ENCODE peak calls at places on chromosome 2, in eight cellular contexts. R is kidney, K is fibroblast of pulmonary artery, A is HFFc6, B is progenitor cell of endocrine pancreas, O is IMR-90, D is fibroblast of mammary gland, C is esophagus squamous epithelium. H is an unnamed sample.

GRCh38 chr2:63049291-63050185 is 1.1 kb upstream of the OTX1 start:
- DNase-seq in R (no peak), K (peak), A (no peak), B (no peak), O (peak), D (peak), C (no peak), H (no peak)

GRCh38 chr2:129731925-129732629 is 247.4 kb upstream of the RAB6C start:
- DNase-seq in R (no peak), K (no peak), A (no peak), B (no peak), O (no peak), D (no peak), C (no peak), H (no peak)

GRCh38 chr2:160253440-160254296 is 53.6 kb upstream of the ITGB6 start:
- DNase-seq in R (no peak), K (no peak), A (no peak), B (no peak), O (peak), D (no peak), C (no peak), H (no peak)

GRCh38 chr2:171670655-171671054 is 16.6 kb upstream of the DYNC1I2 start:
- DNase-seq in R (no peak), K (peak), A (no peak), B (no peak), O (peak), D (no peak), C (no peak), H (no peak)

GRCh38 chr2:10285578-10286198 is 17.0 kb upstream of the HPCAL1 start:
- DNase-seq in R (peak), K (peak), A (peak), B (no peak), O (peak), D (peak), C (no peak), H (no peak)

GRCh38 chr2:1769703-1770422 is 25.5 kb upstream of the PXDN start:
- DNase-seq in R (peak), K (peak), A (peak), B (peak), O (peak), D (peak), C (no peak), H (peak)

GRCh38 chr2:216617159-216617815 is 15.9 kb upstream of the IGFBP2 start:
- DNase-seq in R (no peak), K (no peak), A (no peak), B (no peak), O (no peak), D (no peak), C (no peak), H (no peak)

GRCh38 chr2:152050345-152050744 is 48.5 kb downstream of the CACNB4 start:
- DNase-seq in R (no peak), K (no peak), A (no peak), B (no peak), O (no peak), D (no peak), C (no peak), H (no peak)

GRCh38 chr2:233464531-233465240 is 101.9 kb downstream of the USP40 start:
- DNase-seq in R (peak), K (no peak), A (no peak), B (no peak), O (no peak), D (no peak), C (no peak), H (no peak)

GRCh38 chr2:131104487-131105155 is 515 bp upstream of the PLEKHB2 start:
- DNase-seq in R (peak), K (peak), A (peak), B (no peak), O (peak), D (peak), C (no peak), H (peak)

GRCh38 chr2:180175736-180176135 is 168.6 kb upstream of the CWC22 start:
- DNase-seq in R (no peak), K (no peak), A (no peak), B (no peak), O (no peak), D (no peak), C (no peak), H (no peak)

GRCh38 chr2:120982598-120982997 is 246.9 kb downstream of the GLI2 start:
- DNase-seq in R (no peak), K (no peak), A (no peak), B (no peak), O (no peak), D (no peak), C (no peak), H (no peak)

GRCh38 chr2:46841621-46842020 is 74.0 kb downstream of the MCFD2 start:
- DNase-seq in R (peak), K (no peak), A (no peak), B (no peak), O (no peak), D (no peak), C (no peak), H (no peak)

GRCh38 chr2:14903709-14904374 is 271.3 kb downstream of the LRATD1 start:
- DNase-seq in R (no peak), K (no peak), A (no peak), B (peak), O (no peak), D (peak), C (no peak), H (peak)

GRCh38 chr2:14905571-14905970 is 273.1 kb downstream of the LRATD1 start:
- DNase-seq in R (no peak), K (no peak), A (no peak), B (no peak), O (no peak), D (no peak), C (no peak), H (no peak)

GRCh38 chr2:14910659-14911058 is 278.1 kb downstream of the LRATD1 start:
- DNase-seq in R (no peak), K (no peak), A (no peak), B (no peak), O (no peak), D (no peak), C (no peak), H (no peak)

GRCh38 chr2:14909795-14910194 is 277.3 kb downstream of the LRATD1 start:
- DNase-seq in R (no peak), K (no peak), A (no peak), B (no peak), O (no peak), D (peak), C (no peak), H (no peak)

DNA sequence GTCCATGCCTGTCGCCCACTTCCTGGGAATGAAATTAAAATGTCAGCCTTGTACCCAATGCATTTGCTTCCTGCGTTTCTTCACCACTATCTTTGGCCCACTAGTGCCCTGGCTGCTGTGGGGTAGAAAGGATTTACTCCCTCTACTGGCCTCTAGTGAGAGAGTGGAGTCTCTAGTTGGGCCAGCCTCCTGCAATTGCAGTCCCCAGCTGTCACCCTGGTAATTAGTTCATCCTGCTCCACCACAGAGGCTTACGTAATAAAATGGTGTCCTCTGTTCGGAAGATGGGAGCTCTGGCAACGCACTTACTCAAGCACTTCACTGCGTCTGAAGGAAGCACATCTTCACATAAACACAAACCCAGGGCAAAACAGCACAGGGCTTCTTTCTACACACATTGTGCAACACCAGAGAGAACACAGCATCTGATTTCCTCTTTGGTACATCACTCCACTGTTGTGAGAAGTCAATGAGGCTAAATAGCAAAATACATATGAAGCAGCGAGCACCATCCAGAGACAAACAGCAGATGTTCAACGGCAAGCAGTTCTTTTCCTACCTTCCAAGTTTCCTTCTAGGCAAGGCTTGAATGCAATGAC is 274.6 kb downstream of the LRATD1 start:
- DNase-seq in R (no peak), K (no peak), A (no peak), B (no peak), O (no peak), D (no peak), C (no peak), H (no peak)
- TF ChIP-seq CTCF in R (no peak), K (no peak), A (no peak), B (no peak), O (no peak), D (no peak), C (no peak), H (peak)

GRCh38 chr2:212532585-212532984 is 6.0 kb downstream of the ERBB4 start:
- DNase-seq in R (no peak), K (no peak), A (no peak), B (no peak), O (no peak), D (no peak), C (no peak), H (no peak)
- TF ChIP-seq CTCF in R (no peak), K (no peak), A (peak), B (peak), O (no peak), D (no peak), C (no peak), H (peak)

GRCh38 chr2:80852808-80853139 is 548.2 kb upstream of the LRRTM1 start:
- DNase-seq in R (no peak), K (no peak), A (no peak), B (no peak), O (no peak), D (no peak), C (no peak), H (no peak)
- TF ChIP-seq CTCF in R (no peak), K (no peak), A (no peak), B (no peak), O (no peak), D (no peak), C (no peak), H (no peak)

DNA sequence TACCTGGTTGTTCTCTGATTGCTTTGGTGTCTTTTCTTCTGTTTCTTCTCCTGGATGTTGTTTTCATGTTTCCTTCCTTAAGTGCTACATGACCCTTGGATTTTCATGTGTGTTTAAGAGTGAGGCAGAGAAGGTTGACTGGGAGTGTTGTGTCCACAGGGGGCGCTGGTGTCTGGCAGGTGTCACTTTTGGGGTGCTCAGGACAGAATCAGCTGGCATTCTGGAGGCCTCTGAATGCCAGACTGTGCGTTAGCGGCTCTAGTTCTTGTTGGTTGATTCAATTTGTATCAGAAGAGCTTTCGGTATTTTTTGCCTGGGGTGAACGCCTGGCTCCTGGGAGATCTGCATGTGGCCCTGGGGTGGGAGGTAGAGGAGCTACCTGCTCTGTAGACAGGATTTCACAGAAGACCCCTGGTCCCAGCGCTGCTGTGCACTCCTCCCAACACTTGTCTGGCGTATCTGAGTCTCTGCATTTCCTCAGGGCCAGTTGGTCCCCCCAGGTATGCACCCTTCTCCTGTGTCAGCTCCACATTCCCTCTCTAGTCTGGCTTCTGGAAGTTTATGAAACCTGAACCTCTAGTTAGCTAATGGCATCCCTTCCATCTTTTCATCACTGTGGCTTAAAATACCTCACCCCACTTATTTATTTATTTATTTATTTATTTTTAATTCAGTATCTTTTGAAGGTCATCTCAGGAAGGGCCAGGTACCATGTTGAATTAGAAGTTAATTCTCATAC is 1.1 kb downstream of the GREB1 start:
- DNase-seq in R (no peak), K (no peak), A (no peak), B (no peak), O (no peak), D (no peak), C (no peak), H (no peak)
- TF ChIP-seq CTCF in R (no peak), K (peak), A (peak), B (peak), O (no peak), D (peak), C (no peak), H (peak)

DNA sequence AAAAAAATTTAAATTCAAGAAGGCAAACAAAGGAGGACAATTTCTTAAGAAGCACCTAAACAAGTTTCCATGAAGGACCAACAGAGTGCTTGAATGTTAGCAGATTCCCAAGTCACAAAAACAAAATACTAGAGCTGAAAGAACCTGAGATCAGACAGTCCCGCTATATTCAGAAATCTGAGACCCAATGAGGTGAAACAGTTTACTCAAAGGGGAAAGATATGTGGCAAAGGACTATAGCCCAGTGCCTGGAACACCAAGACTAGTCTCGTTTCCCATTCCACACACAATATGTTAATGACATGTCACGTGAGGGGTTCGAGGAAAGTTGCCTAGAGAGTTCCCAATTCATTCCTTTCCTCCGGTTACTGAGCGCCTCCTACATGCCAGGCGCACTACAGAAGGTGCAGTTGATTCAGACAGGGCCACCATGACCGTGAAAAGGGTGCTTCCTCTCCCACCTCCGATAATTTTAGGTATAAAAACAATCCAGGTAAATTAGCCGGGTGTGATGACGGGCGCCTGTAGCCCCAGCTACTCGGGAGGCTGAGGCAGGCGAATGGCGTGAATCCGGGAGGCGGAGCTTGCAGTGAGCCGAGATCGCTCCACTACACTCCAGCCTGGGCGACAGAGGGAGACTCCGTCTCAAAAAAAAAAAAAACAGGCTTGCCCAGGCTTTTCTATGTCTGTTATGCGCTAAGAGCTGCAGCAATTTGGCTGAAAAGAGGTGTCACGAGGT is 617 bp downstream of the SRBD1 start:
- DNase-seq in R (peak), K (peak), A (peak), B (peak), O (peak), D (peak), C (no peak), H (peak)
- TF ChIP-seq CTCF in R (peak), K (peak), A (peak), B (peak), O (peak), D (peak), C (no peak), H (peak)